ENCODE peak calls at places on chromosomes 1 and 21, in eight cellular contexts. P is heart left ventricle, X is stomach, D is breast epithelium, T is tibial nerve, Q is adrenal gland, U is sigmoid colon, I is ovary. E is an unnamed sample. For H3K4me1, the result is how much of the 10 kb centered on the place peaks cover.

GRCh38 chr1:192516776-192517297 is 58.7 kb upstream of the RGS1 start:
- DNase-seq in U (no peak), Q (no peak), T (no peak), D (no peak), P (no peak), I (no peak), X (no peak), E (no peak)

GRCh38 chr1:116375884-116376733 is 3.1 kb downstream of the ATP1A1 start:
- DNase-seq in T (peak), U (peak), P (peak), I (peak), D (peak), Q (peak), X (peak), E (peak)

GRCh38 chr1:33653226-33653625 is 180.8 kb downstream of the ZSCAN20 start:
- DNase-seq in I (no peak), U (no peak), Q (no peak), P (no peak), T (no peak), D (no peak), X (no peak), E (no peak)

GRCh38 chr1:178706467-178706866 is 18.6 kb upstream of the RALGPS2 start:
- DNase-seq in Q (peak), D (no peak), U (peak), X (no peak), P (no peak), I (peak), T (peak), E (no peak)

GRCh38 chr21:26153758-26154157 is 16.8 kb downstream of the APP start:
- DNase-seq in Q (no peak), D (no peak), P (no peak), I (no peak), U (no peak), X (no peak), T (no peak), E (no peak)

GRCh38 chr1:230423936-230424335 is 2.2 kb downstream of the PGBD5 start:
- DNase-seq in I (no peak), D (no peak), P (no peak), Q (no peak), T (no peak), X (no peak), U (no peak), E (no peak)

GRCh38 chr1:58035523-58035922 is 511.0 kb downstream of the OMA1 start:
- DNase-seq in P (no peak), I (no peak), D (no peak), Q (no peak), U (no peak), X (no peak), T (no peak), E (no peak)

GRCh38 chr1:91777630-91778300 is 108.2 kb downstream of the TGFBR3 start:
- DNase-seq in Q (no peak), U (no peak), X (no peak), D (no peak), P (no peak), T (no peak), I (no peak), E (no peak)

GRCh38 chr1:21536223-21536622 is 27.0 kb downstream of the ALPL start:
- DNase-seq in P (peak), X (no peak), D (peak), Q (peak), U (no peak), T (peak), I (no peak), E (no peak)

GRCh38 chr1:160171978-160172377 is 18.4 kb upstream of the CASQ1 start:
- DNase-seq in Q (no peak), D (no peak), U (peak), P (no peak), I (no peak), T (no peak), X (no peak), E (no peak)

GRCh38 chr1:115275216-115275615 is 62.8 kb downstream of the NGF start:
- DNase-seq in Q (no peak), X (no peak), U (no peak), P (no peak), T (no peak), I (no peak), D (no peak), E (no peak)

GRCh38 chr1:159065106-159065505 is 11.5 kb downstream of the AIM2 start:
- DNase-seq in Q (no peak), I (no peak), T (no peak), U (no peak), D (no peak), P (no peak), X (no peak), E (no peak)

GRCh38 chr1:26353976-26354820 is at the start of gene CRYBG2:
- DNase-seq in D (no peak), X (peak), T (no peak), I (no peak), P (no peak), Q (no peak), U (no peak), E (no peak)
- TF ChIP-seq POLR2A in D (no peak), X (no peak), T (no peak), I (no peak), P (no peak), Q (no peak), U (no peak), E (no peak)

DNA sequence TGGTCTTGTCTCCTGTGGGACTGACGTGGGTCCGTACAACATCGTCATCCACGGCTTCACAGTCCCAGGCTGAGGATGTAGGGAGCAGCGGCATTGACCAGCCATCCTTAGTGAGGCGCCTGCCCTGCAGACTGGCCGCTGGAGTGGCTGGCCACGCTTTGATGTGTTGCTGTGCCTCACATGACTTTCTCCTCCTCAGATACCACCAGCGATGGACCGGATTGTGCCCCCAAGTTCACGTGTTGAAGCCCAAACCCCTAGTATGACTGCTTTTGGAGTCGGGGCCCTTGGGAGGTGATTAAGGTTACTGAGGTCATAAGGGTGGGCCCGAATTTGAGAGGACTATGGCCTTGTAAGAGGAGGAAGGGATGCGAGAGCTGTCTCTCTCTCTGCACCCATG is 122.5 kb downstream of the PCBP3 start:
- DNase-seq in T (no peak), Q (no peak), P (no peak), U (no peak), X (no peak), D (no peak), I (no peak), E (no peak)
- H3K27ac ChIP-seq in T (no peak), Q (no peak), P (no peak), U (no peak), X (no peak), D (no peak), I (no peak), E (no peak)

GRCh38 chr1:154746620-154747299 is 123.3 kb downstream of the KCNN3 start:
- DNase-seq in D (no peak), P (no peak), U (no peak), Q (no peak), I (no peak), T (no peak), X (no peak), E (no peak)
- H3K4me1 ChIP-seq in D (under half), P (under half), U (half or more), Q (under half), I (under half), T (under half), X (under half), E (under half)

GRCh38 chr1:19124273-19124672 is 85.8 kb downstream of the UBR4 start:
- DNase-seq in D (no peak), Q (no peak), I (no peak), X (no peak), U (no peak), T (no peak), P (no peak), E (no peak)

GRCh38 chr1:19122668-19123067 is 87.4 kb downstream of the UBR4 start:
- DNase-seq in X (peak), U (no peak), I (no peak), T (no peak), P (peak), Q (no peak), D (no peak), E (no peak)

GRCh38 chr1:19120070-19120469 is 90.0 kb downstream of the UBR4 start:
- DNase-seq in I (no peak), T (no peak), P (no peak), D (no peak), Q (no peak), U (no peak), X (peak), E (no peak)

GRCh38 chr1:19123837-19124236 is 86.2 kb downstream of the UBR4 start:
- DNase-seq in X (no peak), P (peak), T (no peak), U (no peak), Q (no peak), I (no peak), D (no peak), E (no peak)

GRCh38 chr1:19121192-19121591 is 88.9 kb downstream of the UBR4 start:
- DNase-seq in U (no peak), P (no peak), X (peak), Q (no peak), T (no peak), D (no peak), I (no peak), E (no peak)
- TF ChIP-seq POLR2A in U (no peak), P (no peak), X (no peak), Q (no peak), T (no peak), D (no peak), I (no peak), E (no peak)

DNA sequence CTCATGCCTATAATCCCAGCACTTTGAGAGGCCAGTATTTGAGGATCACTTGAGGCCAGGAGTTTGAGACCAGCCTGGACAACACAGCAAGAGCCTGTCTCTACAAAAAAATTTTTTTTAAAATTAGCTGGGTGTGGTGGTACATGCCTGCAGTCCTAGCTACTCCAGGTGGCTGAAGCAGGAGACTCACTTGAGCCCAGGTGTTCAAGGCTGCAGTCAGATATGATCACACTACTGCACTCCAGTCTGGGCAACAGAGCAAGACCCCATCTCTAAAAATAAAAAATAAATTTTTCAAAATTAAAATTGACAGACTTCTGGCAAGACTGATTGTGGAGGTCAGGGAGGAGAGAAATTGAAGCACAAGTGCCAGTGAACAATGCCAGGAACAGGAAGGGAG is 60.8 kb downstream of the ST3GAL3 start:
- DNase-seq in I (no peak), P (no peak), U (no peak), Q (no peak), D (no peak), X (no peak), T (no peak), E (no peak)
- H3K27ac ChIP-seq in I (no peak), P (no peak), U (no peak), Q (no peak), D (no peak), X (no peak), T (no peak), E (no peak)

DNA sequence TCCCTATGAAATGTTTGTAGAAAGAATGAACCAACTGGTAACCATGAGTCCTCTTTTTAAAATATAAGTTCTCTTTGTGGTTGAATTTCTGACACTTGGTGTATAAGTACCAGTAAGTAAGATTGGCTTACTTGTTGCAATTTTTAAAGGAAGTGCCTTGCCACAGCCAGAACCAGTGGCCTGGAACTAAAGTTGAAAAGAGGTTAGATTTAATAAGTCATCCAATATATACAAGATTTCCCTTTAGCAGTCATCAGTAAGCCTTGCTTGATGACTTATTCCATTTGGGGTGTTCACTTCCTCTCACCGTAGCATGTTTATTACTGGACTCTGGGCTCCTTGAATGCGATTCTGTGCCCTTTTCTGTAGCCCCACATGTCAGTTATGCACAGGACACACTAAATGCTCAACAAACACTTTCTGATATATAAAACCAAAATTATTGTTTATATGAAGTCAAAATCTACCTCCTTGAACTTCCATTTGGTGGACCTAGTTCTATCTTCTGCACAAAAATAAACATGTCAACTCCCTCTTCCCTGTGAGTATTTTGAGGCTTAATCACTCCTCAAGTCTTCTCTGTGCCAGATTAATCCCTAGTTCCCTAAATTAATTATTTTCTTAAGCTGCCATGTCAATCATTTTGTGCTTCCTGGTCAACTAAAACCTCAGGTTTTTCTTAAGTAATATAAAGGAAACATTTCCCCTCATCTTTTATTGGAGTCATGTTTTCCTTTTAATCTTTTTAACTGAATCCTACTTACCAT is 218.1 kb downstream of the ST6GALNAC3 start:
- DNase-seq in U (no peak), Q (no peak), X (no peak), T (no peak), I (no peak), D (no peak), P (no peak), E (no peak)
- H3K4me1 ChIP-seq in U (under half), Q (under half), X (under half), T (under half), I (under half), D (under half), P (under half), E (under half)

DNA sequence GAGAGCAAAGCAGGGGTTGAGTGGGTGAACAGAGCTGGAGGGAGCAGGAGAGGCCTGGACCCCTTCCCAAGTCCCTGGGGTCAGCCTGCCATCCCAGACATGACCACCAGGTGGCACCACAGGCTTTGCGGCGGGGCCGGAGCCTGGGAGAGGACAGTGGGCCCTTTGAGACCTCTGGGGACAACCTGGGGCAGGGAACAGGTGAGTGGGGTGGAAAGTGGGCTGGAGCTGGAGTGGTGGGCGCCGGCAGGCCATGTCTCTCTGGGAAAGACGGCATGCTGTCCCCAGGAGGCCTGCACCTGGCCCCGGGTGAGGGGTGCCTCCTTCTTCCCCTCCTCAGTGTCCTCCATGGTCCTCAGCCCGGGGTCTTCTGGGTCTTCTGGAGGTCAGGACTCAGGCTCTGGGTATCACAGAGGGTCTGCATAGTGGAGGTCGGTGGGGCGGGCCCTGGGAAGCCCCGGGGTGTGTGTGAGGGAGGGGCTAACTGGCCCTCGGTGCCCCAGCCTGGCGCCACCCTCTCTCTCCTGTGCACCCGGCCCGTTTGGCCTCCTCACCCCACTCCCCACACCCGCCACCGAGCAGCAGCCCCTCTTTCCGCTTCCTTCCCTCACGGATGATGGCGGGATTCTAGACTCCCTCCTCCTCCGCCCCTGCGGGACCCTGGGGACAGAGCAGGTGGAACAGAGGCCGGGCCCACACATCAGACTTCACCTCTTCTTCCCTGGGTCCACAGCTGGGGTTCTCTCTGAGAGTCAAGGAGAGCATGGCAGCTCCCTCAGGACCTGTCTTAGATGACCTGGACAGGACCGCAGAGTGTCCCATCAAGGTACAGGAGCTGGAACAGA is 28.5 kb upstream of the PKP1 start:
- DNase-seq in I (peak), X (peak), D (peak), P (peak), Q (peak), T (peak), U (no peak), E (peak)
- TF ChIP-seq POLR2A in I (no peak), X (no peak), D (no peak), P (no peak), Q (no peak), T (no peak), U (no peak), E (no peak)

GRCh38 chr1:15023976-15024375 is 129.6 kb upstream of the TMEM51 start:
- DNase-seq in Q (no peak), U (no peak), D (no peak), T (no peak), X (no peak), P (no peak), I (no peak), E (no peak)

GRCh38 chr1:15022069-15022468 is 131.5 kb upstream of the TMEM51 start:
- DNase-seq in T (no peak), D (no peak), Q (no peak), I (no peak), X (no peak), P (no peak), U (no peak), E (no peak)

GRCh38 chr1:15018767-15019166 is 134.8 kb upstream of the TMEM51 start:
- DNase-seq in X (no peak), I (no peak), Q (no peak), T (no peak), P (no peak), D (no peak), U (no peak), E (no peak)

GRCh38 chr1:15017105-15017504 is 136.4 kb upstream of the TMEM51 start:
- DNase-seq in X (no peak), P (no peak), U (no peak), I (no peak), Q (no peak), T (no peak), D (no peak), E (no peak)

GRCh38 chr1:15020943-15021745 is 132.4 kb upstream of the TMEM51 start:
- DNase-seq in Q (no peak), I (no peak), X (no peak), P (peak), D (no peak), U (no peak), T (no peak), E (peak)
- H3K27ac ChIP-seq in Q (peak), I (no peak), X (no peak), P (peak), D (peak), U (peak), T (no peak), E (peak)

DNA sequence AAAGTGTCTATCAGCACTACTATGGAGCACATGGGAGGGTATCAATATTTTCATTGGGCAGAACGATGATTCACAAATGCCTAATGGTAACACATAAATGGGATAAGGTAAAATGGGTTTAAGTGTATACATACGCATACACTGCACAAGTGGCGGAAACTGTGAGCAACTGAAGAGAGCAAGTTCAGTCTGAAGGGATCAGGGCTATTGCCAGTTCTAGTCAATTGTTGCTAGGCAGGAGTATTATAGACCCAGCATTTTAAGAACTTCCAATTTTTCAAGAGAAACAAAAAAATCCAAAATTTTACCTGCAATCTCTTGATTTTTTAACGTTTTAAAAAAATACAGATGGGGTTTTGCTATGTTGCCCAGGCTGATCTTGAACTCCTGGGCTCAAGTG is 23.1 kb downstream of the FOXJ3 start:
- DNase-seq in Q (no peak), U (no peak), X (no peak), I (no peak), P (no peak), T (no peak), D (no peak), E (no peak)
- H3K4me1 ChIP-seq in Q (under half), U (under half), X (under half), I (under half), P (under half), T (under half), D (under half), E (half or more)